ENCODE peak calls at places on chromosomes 16 and 17, in five cellular contexts. One of them, this sample, is unnamed.

GRCh38 chr16:87335306-87335967 is 18.2 kb upstream of the C16orf95 start:
- DNase-seq in spleen: no peak
- DNase-seq in neural progenitor cell: no peak
- DNase-seq in endothelial cell of umbilical vein: no peak
- DNase-seq in A673: no peak
- DNase-seq in this sample: no peak

GRCh38 chr16:57532251-57532625 is 4.1 kb downstream of the CCDC102A start:
- DNase-seq in neural progenitor cell: no peak
- DNase-seq in endothelial cell of umbilical vein: no peak
- DNase-seq in A673: no peak
- DNase-seq in spleen: peak
- DNase-seq in this sample: no peak

GRCh38 chr17:77328823-77329740 is 188.3 kb downstream of the SEC14L1 start:
- DNase-seq in neural progenitor cell: no peak
- DNase-seq in spleen: peak
- DNase-seq in A673: no peak
- DNase-seq in endothelial cell of umbilical vein: no peak
- DNase-seq in this sample: peak

GRCh38 chr17:61981323-61981722 is 53.5 kb upstream of the INTS2 start:
- DNase-seq in endothelial cell of umbilical vein: no peak
- DNase-seq in A673: no peak
- DNase-seq in neural progenitor cell: no peak
- DNase-seq in spleen: no peak
- DNase-seq in this sample: no peak

GRCh38 chr16:22022151-22022550 is 14.2 kb downstream of the MOSMO start:
- DNase-seq in neural progenitor cell: no peak
- DNase-seq in spleen: no peak
- DNase-seq in A673: no peak
- DNase-seq in endothelial cell of umbilical vein: no peak
- DNase-seq in this sample: no peak

GRCh38 chr17:70420876-70421445 is 251.6 kb downstream of the KCNJ2 start:
- DNase-seq in neural progenitor cell: no peak
- DNase-seq in endothelial cell of umbilical vein: no peak
- DNase-seq in spleen: no peak
- DNase-seq in A673: no peak
- DNase-seq in this sample: no peak

GRCh38 chr17:77475012-77475976 is 334.5 kb downstream of the SEC14L1 start:
- DNase-seq in endothelial cell of umbilical vein: no peak
- DNase-seq in neural progenitor cell: no peak
- DNase-seq in A673: no peak
- DNase-seq in spleen: no peak
- DNase-seq in this sample: no peak

GRCh38 chr17:7825206-7825980 is 8.6 kb upstream of the KDM6B start:
- DNase-seq in endothelial cell of umbilical vein: no peak
- DNase-seq in A673: peak
- DNase-seq in neural progenitor cell: peak
- DNase-seq in spleen: peak
- DNase-seq in this sample: no peak

GRCh38 chr16:56999409-57000270 is 10.3 kb downstream of the NLRC5 start:
- DNase-seq in A673: no peak
- DNase-seq in spleen: peak
- DNase-seq in neural progenitor cell: no peak
- DNase-seq in endothelial cell of umbilical vein: no peak
- DNase-seq in this sample: no peak

GRCh38 chr16:82936941-82937551 is 310.3 kb downstream of the CDH13 start:
- DNase-seq in endothelial cell of umbilical vein: peak
- DNase-seq in neural progenitor cell: no peak
- DNase-seq in A673: no peak
- DNase-seq in spleen: no peak
- DNase-seq in this sample: no peak

GRCh38 chr17:68704897-68705296 is 103.7 kb upstream of the FAM20A start:
- DNase-seq in endothelial cell of umbilical vein: no peak
- DNase-seq in spleen: no peak
- DNase-seq in neural progenitor cell: no peak
- DNase-seq in A673: no peak
- DNase-seq in this sample: no peak

GRCh38 chr17:8072727-8073461 is 14.6 kb downstream of the ALOX12B start:
- DNase-seq in A673: no peak
- DNase-seq in spleen: peak
- DNase-seq in endothelial cell of umbilical vein: no peak
- DNase-seq in neural progenitor cell: peak
- DNase-seq in this sample: no peak

GRCh38 chr16:1335996-1336395 is 2.6 kb downstream of the BAIAP3 start:
- DNase-seq in endothelial cell of umbilical vein: no peak
- DNase-seq in A673: peak
- DNase-seq in neural progenitor cell: peak
- DNase-seq in spleen: no peak
- DNase-seq in this sample: no peak

GRCh38 chr17:21291357-21291756 is 6.8 kb downstream of the MAP2K3 start:
- DNase-seq in neural progenitor cell: no peak
- DNase-seq in spleen: peak
- DNase-seq in A673: no peak
- DNase-seq in endothelial cell of umbilical vein: no peak
- DNase-seq in this sample: no peak

GRCh38 chr17:66964930-66965800 is 658 bp downstream of the CACNG4 start:
- DNase-seq in spleen: no peak
- DNase-seq in neural progenitor cell: peak
- DNase-seq in endothelial cell of umbilical vein: no peak
- DNase-seq in A673: peak
- DNase-seq in this sample: peak

GRCh38 chr16:30543067-30543466 is 8.4 kb upstream of the ZNF747 start:
- DNase-seq in A673: no peak
- DNase-seq in spleen: no peak
- DNase-seq in endothelial cell of umbilical vein: no peak
- DNase-seq in neural progenitor cell: no peak
- DNase-seq in this sample: no peak

GRCh38 chr17:38455288-38455915 is 27.1 kb downstream of the ARHGAP23 start:
- DNase-seq in neural progenitor cell: peak
- DNase-seq in spleen: no peak
- DNase-seq in endothelial cell of umbilical vein: peak
- DNase-seq in A673: no peak
- DNase-seq in this sample: no peak

GRCh38 chr16:55701442-55702319 is 45.9 kb downstream of the SLC6A2 start:
- DNase-seq in neural progenitor cell: peak
- DNase-seq in spleen: peak
- DNase-seq in A673: peak
- DNase-seq in endothelial cell of umbilical vein: peak
- DNase-seq in this sample: peak

GRCh38 chr17:31349454-31349853 is 28.0 kb upstream of the EVI2A start:
- DNase-seq in A673: no peak
- DNase-seq in spleen: no peak
- DNase-seq in endothelial cell of umbilical vein: no peak
- DNase-seq in neural progenitor cell: no peak
- DNase-seq in this sample: no peak

GRCh38 chr17:44105941-44106340 is 17.5 kb downstream of the HDAC5 start:
- DNase-seq in neural progenitor cell: no peak
- DNase-seq in spleen: no peak
- DNase-seq in endothelial cell of umbilical vein: no peak
- DNase-seq in A673: peak
- DNase-seq in this sample: no peak
- H3K27ac ChIP-seq in neural progenitor cell: no peak
- H3K27ac ChIP-seq in spleen: no peak
- H3K27ac ChIP-seq in endothelial cell of umbilical vein: no peak
- H3K27ac ChIP-seq in A673: peak
- H3K27ac ChIP-seq in this sample: no peak

GRCh38 chr17:58004060-58004459 is 3.0 kb downstream of the SRSF1 start:
- DNase-seq in spleen: no peak
- DNase-seq in A673: no peak
- DNase-seq in endothelial cell of umbilical vein: no peak
- DNase-seq in neural progenitor cell: no peak
- DNase-seq in this sample: no peak
- H3K4me3 ChIP-seq in spleen: no peak
- H3K4me3 ChIP-seq in A673: peak
- H3K4me3 ChIP-seq in endothelial cell of umbilical vein: peak
- H3K4me3 ChIP-seq in neural progenitor cell: peak
- H3K4me3 ChIP-seq in this sample: no peak

DNA sequence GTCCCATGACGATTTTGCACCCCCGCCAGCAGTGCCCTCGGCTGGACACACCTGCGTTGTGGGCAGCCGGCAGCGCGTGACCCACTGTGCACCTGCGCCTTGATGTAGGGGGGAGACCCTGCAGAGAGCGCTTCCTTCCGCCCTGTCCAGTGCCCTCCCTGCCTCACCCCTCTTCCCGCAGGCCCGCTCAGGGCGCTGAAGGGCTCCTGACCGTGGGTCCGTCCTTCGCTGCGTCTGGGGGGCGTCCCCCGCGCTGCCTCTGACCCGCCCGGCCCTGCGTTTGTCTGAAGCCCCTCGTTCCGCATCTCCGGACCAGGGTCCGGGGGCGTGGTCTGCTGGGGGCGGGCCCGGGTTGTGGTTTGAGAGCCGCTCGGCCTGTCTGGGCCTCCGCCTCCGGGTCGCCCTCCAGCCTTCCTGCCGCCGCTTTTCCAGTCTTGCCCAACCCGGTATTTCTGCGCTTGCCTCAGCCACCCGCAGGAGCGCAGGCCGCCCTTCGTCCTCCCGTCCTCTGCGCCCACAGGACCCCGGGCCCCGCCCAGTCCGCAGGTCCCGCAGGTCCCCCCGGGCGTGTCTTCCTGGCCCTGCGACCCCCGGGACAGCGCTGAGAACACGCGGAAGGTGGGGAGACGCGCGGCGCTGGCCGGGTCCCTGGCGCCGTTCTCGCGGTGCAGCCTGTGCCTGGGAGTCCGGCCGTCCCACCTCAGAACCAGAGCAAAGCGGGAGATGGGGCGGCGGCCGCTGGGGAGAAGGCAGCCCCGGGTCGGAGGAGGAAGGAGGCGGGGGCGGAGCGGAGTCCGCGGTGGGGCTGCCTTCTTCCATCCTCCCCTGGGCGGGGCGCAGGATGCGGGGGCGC is 4.0 kb upstream of the IL17C start:
- DNase-seq in endothelial cell of umbilical vein: peak
- DNase-seq in neural progenitor cell: peak
- DNase-seq in A673: no peak
- DNase-seq in spleen: peak
- DNase-seq in this sample: peak
- H3K27ac ChIP-seq in endothelial cell of umbilical vein: no peak
- H3K27ac ChIP-seq in neural progenitor cell: no peak
- H3K27ac ChIP-seq in A673: no peak
- H3K27ac ChIP-seq in spleen: peak
- H3K27ac ChIP-seq in this sample: no peak

GRCh38 chr17:58693751-58694150 is 1.3 kb downstream of the RAD51C start:
- DNase-seq in spleen: no peak
- DNase-seq in neural progenitor cell: no peak
- DNase-seq in A673: no peak
- DNase-seq in endothelial cell of umbilical vein: peak
- DNase-seq in this sample: no peak
- H3K4me3 ChIP-seq in spleen: no peak
- H3K4me3 ChIP-seq in neural progenitor cell: peak
- H3K4me3 ChIP-seq in A673: peak
- H3K4me3 ChIP-seq in endothelial cell of umbilical vein: peak
- H3K4me3 ChIP-seq in this sample: no peak

GRCh38 chr16:8564934-8565345 is 25.4 kb downstream of the TMEM114 start:
- DNase-seq in neural progenitor cell: no peak
- DNase-seq in spleen: no peak
- DNase-seq in A673: no peak
- DNase-seq in endothelial cell of umbilical vein: no peak
- DNase-seq in this sample: no peak
- H3K27ac ChIP-seq in neural progenitor cell: no peak
- H3K27ac ChIP-seq in spleen: no peak
- H3K27ac ChIP-seq in A673: no peak
- H3K27ac ChIP-seq in endothelial cell of umbilical vein: no peak
- H3K27ac ChIP-seq in this sample: no peak

This sample was measured in colonic mucosa.